ENCODE peak calls at places on chromosomes 12 and 14, in seven cellular contexts. One of them, this sample, is unnamed.

GRCh38 chr14:73276836-73277235 is 39.5 kb downstream of the PAPLN start:
- DNase-seq in CD8-positive, alpha-beta memory T cell: no peak
- DNase-seq in left ventricle myocardium inferior: no peak
- DNase-seq in pancreas: no peak
- DNase-seq in amniotic epithelial cell: no peak
- DNase-seq in myocyte: peak; percentile 23
- DNase-seq in fibroblast of the conjunctiva: no peak
- DNase-seq in this sample: no peak

GRCh38 chr14:74492413-74493342 is at the start of gene NPC2:
- DNase-seq in pancreas: no peak
- DNase-seq in myocyte: peak; percentile 49
- DNase-seq in amniotic epithelial cell: no peak
- DNase-seq in fibroblast of the conjunctiva: no peak
- DNase-seq in CD8-positive, alpha-beta memory T cell: no peak
- DNase-seq in left ventricle myocardium inferior: no peak
- DNase-seq in this sample: no peak

GRCh38 chr12:26465419-26466097 is 270.2 kb downstream of the SSPN start:
- DNase-seq in fibroblast of the conjunctiva: no peak
- DNase-seq in amniotic epithelial cell: no peak
- DNase-seq in myocyte: peak; percentile 23
- DNase-seq in pancreas: no peak
- DNase-seq in CD8-positive, alpha-beta memory T cell: no peak
- DNase-seq in left ventricle myocardium inferior: no peak
- DNase-seq in this sample: no peak

GRCh38 chr14:103512701-103513611 is 9.7 kb downstream of the CKB start:
- DNase-seq in myocyte: peak; percentile 89
- DNase-seq in left ventricle myocardium inferior: peak; percentile 49
- DNase-seq in fibroblast of the conjunctiva: no peak
- DNase-seq in CD8-positive, alpha-beta memory T cell: no peak
- DNase-seq in amniotic epithelial cell: peak; percentile 53
- DNase-seq in pancreas: no peak
- DNase-seq in this sample: no peak

GRCh38 chr12:94818970-94819369 is 168.6 kb upstream of the TMCC3 start:
- DNase-seq in fibroblast of the conjunctiva: no peak
- DNase-seq in left ventricle myocardium inferior: no peak
- DNase-seq in pancreas: no peak
- DNase-seq in myocyte: no peak
- DNase-seq in amniotic epithelial cell: no peak
- DNase-seq in CD8-positive, alpha-beta memory T cell: no peak
- DNase-seq in this sample: no peak

GRCh38 chr12:19833775-19834501 is 394.6 kb downstream of the AEBP2 start:
- DNase-seq in CD8-positive, alpha-beta memory T cell: no peak
- DNase-seq in myocyte: peak; percentile 32
- DNase-seq in left ventricle myocardium inferior: no peak
- DNase-seq in fibroblast of the conjunctiva: peak; percentile 39
- DNase-seq in amniotic epithelial cell: peak; percentile 68
- DNase-seq in pancreas: no peak
- DNase-seq in this sample: no peak

GRCh38 chr12:43896496-43896895 is 60.6 kb downstream of the TMEM117 start:
- DNase-seq in left ventricle myocardium inferior: no peak
- DNase-seq in pancreas: no peak
- DNase-seq in fibroblast of the conjunctiva: no peak
- DNase-seq in CD8-positive, alpha-beta memory T cell: no peak
- DNase-seq in amniotic epithelial cell: no peak
- DNase-seq in myocyte: no peak
- DNase-seq in this sample: no peak

GRCh38 chr12:52310622-52311281 is 10.4 kb downstream of the KRT83 start:
- DNase-seq in myocyte: peak; percentile 51
- DNase-seq in fibroblast of the conjunctiva: no peak
- DNase-seq in pancreas: no peak
- DNase-seq in left ventricle myocardium inferior: no peak
- DNase-seq in amniotic epithelial cell: peak; percentile 34
- DNase-seq in CD8-positive, alpha-beta memory T cell: no peak
- DNase-seq in this sample: no peak

GRCh38 chr12:60101715-60102114 is 505.9 kb downstream of the SLC16A7 start:
- DNase-seq in myocyte: peak; percentile 24
- DNase-seq in fibroblast of the conjunctiva: no peak
- DNase-seq in left ventricle myocardium inferior: no peak
- DNase-seq in CD8-positive, alpha-beta memory T cell: no peak
- DNase-seq in amniotic epithelial cell: peak; percentile 27
- DNase-seq in pancreas: no peak
- DNase-seq in this sample: no peak

GRCh38 chr12:57899010-57899662 is 42.2 kb upstream of the ATP23 start:
- DNase-seq in myocyte: peak; percentile 53
- DNase-seq in CD8-positive, alpha-beta memory T cell: peak; percentile 85
- DNase-seq in left ventricle myocardium inferior: peak; percentile 31
- DNase-seq in fibroblast of the conjunctiva: peak; percentile 41
- DNase-seq in pancreas: no peak
- DNase-seq in amniotic epithelial cell: peak; percentile 55
- DNase-seq in this sample: peak; percentile 94